ENCODE peak calls at places on chromosomes 11 and 22, in seven cellular contexts. One of them, this sample, is unnamed. For H3K9me3 and H3K4me1, the result is how much of the 10 kb centered on the place peaks cover.

GRCh38 chr11:33480636-33481035 is 220.0 kb downstream of the C11orf91 start:
- DNase-seq in GM23248: no peak
- DNase-seq in A549: no peak
- DNase-seq in neural progenitor cell: no peak
- DNase-seq in tibial artery: no peak
- DNase-seq in right cardiac atrium: no peak
- DNase-seq in IMR-90: no peak
- DNase-seq in this sample: no peak

GRCh38 chr11:30128269-30128932 is 102.4 kb upstream of the FSHB start:
- DNase-seq in GM23248: peak
- DNase-seq in A549: peak
- DNase-seq in neural progenitor cell: peak
- DNase-seq in tibial artery: no peak
- DNase-seq in right cardiac atrium: no peak
- DNase-seq in IMR-90: peak
- DNase-seq in this sample: no peak

GRCh38 chr11:72767203-72768062 is 15.2 kb upstream of the ARAP1 start:
- DNase-seq in GM23248: no peak
- DNase-seq in A549: no peak
- DNase-seq in neural progenitor cell: no peak
- DNase-seq in tibial artery: no peak
- DNase-seq in right cardiac atrium: no peak
- DNase-seq in IMR-90: no peak
- DNase-seq in this sample: no peak

GRCh38 chr22:17191163-17191562 is 28.1 kb downstream of the ADA2 start:
- DNase-seq in GM23248: peak
- DNase-seq in A549: no peak
- DNase-seq in neural progenitor cell: no peak
- DNase-seq in tibial artery: no peak
- DNase-seq in right cardiac atrium: no peak
- DNase-seq in IMR-90: peak
- DNase-seq in this sample: no peak

GRCh38 chr11:107752954-107753822 is 41.3 kb upstream of the SLN start:
- DNase-seq in GM23248: peak
- DNase-seq in A549: no peak
- DNase-seq in neural progenitor cell: no peak
- DNase-seq in tibial artery: no peak
- DNase-seq in right cardiac atrium: no peak
- DNase-seq in IMR-90: no peak
- DNase-seq in this sample: no peak

GRCh38 chr11:2721163-2721935 is 21.6 kb upstream of the KCNQ1OT1 start:
- DNase-seq in GM23248: no peak
- DNase-seq in A549: no peak
- DNase-seq in neural progenitor cell: peak
- DNase-seq in tibial artery: no peak
- DNase-seq in right cardiac atrium: peak
- DNase-seq in IMR-90: no peak
- DNase-seq in this sample: no peak

GRCh38 chr11:14974723-14975587 is 2.8 kb upstream of the CALCA start:
- DNase-seq in GM23248: peak
- DNase-seq in A549: peak
- DNase-seq in neural progenitor cell: peak
- DNase-seq in tibial artery: no peak
- DNase-seq in right cardiac atrium: peak
- DNase-seq in IMR-90: peak
- DNase-seq in this sample: no peak

GRCh38 chr22:19533857-19534256 is 9.6 kb upstream of the CLDN5 start:
- DNase-seq in GM23248: no peak
- DNase-seq in A549: no peak
- DNase-seq in neural progenitor cell: no peak
- DNase-seq in tibial artery: no peak
- DNase-seq in right cardiac atrium: no peak
- DNase-seq in IMR-90: no peak
- DNase-seq in this sample: no peak

GRCh38 chr11:72625746-72626636 is 48.2 kb downstream of the PDE2A start:
- DNase-seq in GM23248: no peak
- DNase-seq in A549: no peak
- DNase-seq in neural progenitor cell: no peak
- DNase-seq in tibial artery: peak
- DNase-seq in right cardiac atrium: peak
- DNase-seq in IMR-90: peak
- DNase-seq in this sample: no peak

GRCh38 chr11:128828350-128828749 is 38.7 kb downstream of the KCNJ1 start:
- DNase-seq in GM23248: peak
- DNase-seq in A549: no peak
- DNase-seq in neural progenitor cell: no peak
- DNase-seq in tibial artery: no peak
- DNase-seq in right cardiac atrium: no peak
- DNase-seq in IMR-90: peak
- DNase-seq in this sample: no peak

GRCh38 chr22:37505989-37506388 is 13.2 kb downstream of the CARD10 start:
- DNase-seq in GM23248: no peak
- DNase-seq in A549: no peak
- DNase-seq in neural progenitor cell: no peak
- DNase-seq in tibial artery: no peak
- DNase-seq in right cardiac atrium: no peak
- DNase-seq in IMR-90: no peak
- DNase-seq in this sample: no peak
- H3K9me3 ChIP-seq in GM23248: under half
- H3K9me3 ChIP-seq in A549: under half
- H3K9me3 ChIP-seq in neural progenitor cell: under half
- H3K9me3 ChIP-seq in tibial artery: under half
- H3K9me3 ChIP-seq in right cardiac atrium: under half
- H3K9me3 ChIP-seq in IMR-90: under half
- H3K9me3 ChIP-seq in this sample: under half

GRCh38 chr22:31217890-31218287 is 5.8 kb downstream of the LIMK2 start:
- DNase-seq in GM23248: peak
- DNase-seq in A549: no peak
- DNase-seq in neural progenitor cell: no peak
- DNase-seq in tibial artery: no peak
- DNase-seq in right cardiac atrium: no peak
- DNase-seq in IMR-90: no peak
- DNase-seq in this sample: no peak
- H3K4me1 ChIP-seq in GM23248: under half
- H3K4me1 ChIP-seq in A549: under half
- H3K4me1 ChIP-seq in neural progenitor cell: under half
- H3K4me1 ChIP-seq in tibial artery: under half
- H3K4me1 ChIP-seq in right cardiac atrium: under half
- H3K4me1 ChIP-seq in IMR-90: under half
- H3K4me1 ChIP-seq in this sample: under half

GRCh38 chr11:121611242-121611641 is 158.5 kb upstream of the SORL1-AS1 start:
- DNase-seq in GM23248: no peak
- DNase-seq in A549: no peak
- DNase-seq in neural progenitor cell: no peak
- DNase-seq in tibial artery: no peak
- DNase-seq in right cardiac atrium: no peak
- DNase-seq in IMR-90: no peak
- DNase-seq in this sample: no peak
- H3K4me3 ChIP-seq in GM23248: no peak
- H3K4me3 ChIP-seq in A549: no peak
- H3K4me3 ChIP-seq in neural progenitor cell: no peak
- H3K4me3 ChIP-seq in tibial artery: no peak
- H3K4me3 ChIP-seq in right cardiac atrium: no peak
- H3K4me3 ChIP-seq in IMR-90: no peak
- H3K4me3 ChIP-seq in this sample: no peak

GRCh38 chr22:48642550-48642949 is 1185.1 kb downstream of the BRD1 start:
- DNase-seq in GM23248: no peak
- DNase-seq in A549: no peak
- DNase-seq in neural progenitor cell: no peak
- DNase-seq in tibial artery: no peak
- DNase-seq in right cardiac atrium: peak
- DNase-seq in IMR-90: no peak
- DNase-seq in this sample: no peak
- H3K9me3 ChIP-seq in GM23248: under half
- H3K9me3 ChIP-seq in A549: under half
- H3K9me3 ChIP-seq in neural progenitor cell: under half
- H3K9me3 ChIP-seq in tibial artery: under half
- H3K9me3 ChIP-seq in right cardiac atrium: under half
- H3K9me3 ChIP-seq in IMR-90: half or more
- H3K9me3 ChIP-seq in this sample: under half

DNA sequence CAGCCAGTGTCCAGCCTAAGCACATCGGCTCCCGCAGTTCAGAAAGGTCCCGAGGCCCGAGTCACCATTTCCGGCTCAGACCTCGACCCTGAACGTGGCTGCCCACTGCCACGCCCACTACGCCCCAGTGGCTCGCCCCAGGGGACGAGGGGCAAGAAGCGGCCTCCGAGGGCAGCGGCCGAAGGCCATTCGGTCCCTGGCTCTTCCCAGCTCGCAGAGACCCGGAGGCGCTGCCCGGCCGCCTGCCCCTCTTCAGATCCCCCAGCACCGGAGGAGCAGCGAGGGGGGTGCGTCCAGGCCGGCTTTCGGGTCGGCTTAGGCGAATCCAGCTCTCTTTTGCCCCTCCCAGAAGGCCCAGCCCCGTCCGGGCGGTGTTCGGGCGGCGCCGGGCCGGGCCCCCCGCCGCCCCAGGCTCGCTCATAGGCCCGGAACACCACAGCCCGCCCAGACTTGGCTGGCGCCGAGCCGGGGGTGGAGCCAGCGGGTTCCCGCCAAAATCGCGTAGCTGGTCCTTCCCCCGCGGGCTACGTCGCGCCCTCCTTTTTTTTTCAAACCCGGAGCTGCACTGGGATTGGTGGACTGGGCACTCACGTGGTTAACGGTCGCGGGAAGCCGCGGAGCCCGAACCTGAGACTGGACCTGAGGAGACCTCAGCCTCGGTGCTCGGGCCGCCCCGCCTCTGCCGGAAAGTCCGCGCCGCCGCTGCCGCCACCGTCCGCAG is at the start of gene WEE1:
- DNase-seq in GM23248: peak
- DNase-seq in A549: peak
- DNase-seq in neural progenitor cell: peak
- DNase-seq in tibial artery: peak
- DNase-seq in right cardiac atrium: peak
- DNase-seq in IMR-90: peak
- DNase-seq in this sample: peak
- H3K4me1 ChIP-seq in GM23248: under half
- H3K4me1 ChIP-seq in A549: half or more
- H3K4me1 ChIP-seq in neural progenitor cell: under half
- H3K4me1 ChIP-seq in tibial artery: under half
- H3K4me1 ChIP-seq in right cardiac atrium: under half
- H3K4me1 ChIP-seq in IMR-90: under half
- H3K4me1 ChIP-seq in this sample: under half

GRCh38 chr11:103608566-103608965 is 427.9 kb upstream of the DDI1 start:
- DNase-seq in GM23248: peak
- DNase-seq in A549: no peak
- DNase-seq in neural progenitor cell: no peak
- DNase-seq in tibial artery: no peak
- DNase-seq in right cardiac atrium: no peak
- DNase-seq in IMR-90: peak
- DNase-seq in this sample: no peak
- H3K4me3 ChIP-seq in GM23248: no peak
- H3K4me3 ChIP-seq in A549: no peak
- H3K4me3 ChIP-seq in neural progenitor cell: no peak
- H3K4me3 ChIP-seq in tibial artery: no peak
- H3K4me3 ChIP-seq in right cardiac atrium: no peak
- H3K4me3 ChIP-seq in IMR-90: no peak
- H3K4me3 ChIP-seq in this sample: no peak

DNA sequence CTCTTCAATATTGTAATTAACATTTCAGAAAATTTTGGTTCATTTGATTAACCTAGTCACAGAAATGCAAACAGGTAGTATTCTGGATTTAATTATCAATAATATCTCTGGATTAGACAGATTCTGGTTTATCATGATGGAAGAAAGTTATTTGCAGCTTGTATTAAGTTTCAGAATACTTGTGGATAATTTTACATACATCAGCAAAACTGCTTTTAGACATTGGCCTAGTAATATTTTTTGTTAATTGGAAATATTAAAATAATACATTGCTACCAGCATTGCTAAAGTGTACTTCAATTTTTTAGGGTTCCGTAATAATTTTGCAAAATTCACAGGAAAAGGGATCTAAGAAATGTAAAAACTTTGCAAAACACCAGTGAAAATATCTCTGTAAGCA is 3.8 kb upstream of the OR5D14 start:
- DNase-seq in GM23248: no peak
- DNase-seq in A549: no peak
- DNase-seq in neural progenitor cell: no peak
- DNase-seq in tibial artery: no peak
- DNase-seq in right cardiac atrium: no peak
- DNase-seq in IMR-90: no peak
- DNase-seq in this sample: no peak
- H3K9me3 ChIP-seq in GM23248: under half
- H3K9me3 ChIP-seq in A549: under half
- H3K9me3 ChIP-seq in neural progenitor cell: under half
- H3K9me3 ChIP-seq in tibial artery: under half
- H3K9me3 ChIP-seq in right cardiac atrium: under half
- H3K9me3 ChIP-seq in IMR-90: under half
- H3K9me3 ChIP-seq in this sample: under half